ENCODE peak calls at places on chromosomes 12 and 14, in five cellular contexts. One of them, this sample, is unnamed.
A peak's percentile ranks its signal among the peaks of the same experiment; 100 is the strongest.

GRCh38 chr12:124683330-124683662 is 115.9 kb upstream of the NCOR2 start:
- DNase-seq in COR-L47: no peak
- DNase-seq in sigmoid colon: no peak
- DNase-seq in Calu3: peak; percentile 75
- DNase-seq in RPMI7951: peak; percentile 33
- DNase-seq in this sample: no peak

GRCh38 chr14:101328412-101329149 is 232.7 kb upstream of the DIO3 start:
- DNase-seq in RPMI7951: no peak
- DNase-seq in Calu3: no peak
- DNase-seq in sigmoid colon: no peak
- DNase-seq in COR-L47: no peak
- DNase-seq in this sample: no peak

GRCh38 chr14:95683793-95684192 is 2.4 kb upstream of the TCL1B start:
- DNase-seq in RPMI7951: peak; percentile 7
- DNase-seq in Calu3: peak; percentile 42
- DNase-seq in COR-L47: peak; percentile 25
- DNase-seq in sigmoid colon: no peak
- DNase-seq in this sample: no peak

GRCh38 chr12:25557830-25558436 is 4.8 kb upstream of the LMNTD1 start:
- DNase-seq in sigmoid colon: no peak
- DNase-seq in Calu3: peak; percentile 37
- DNase-seq in COR-L47: no peak
- DNase-seq in RPMI7951: peak; percentile 53
- DNase-seq in this sample: no peak

GRCh38 chr12:130920119-130920703 is 33.5 kb upstream of the ADGRD1 start:
- DNase-seq in RPMI7951: no peak
- DNase-seq in sigmoid colon: no peak
- DNase-seq in COR-L47: no peak
- DNase-seq in Calu3: no peak
- DNase-seq in this sample: no peak

GRCh38 chr12:52122904-52123303 is 43.4 kb downstream of the SMIM41 start:
- DNase-seq in COR-L47: no peak
- DNase-seq in RPMI7951: no peak
- DNase-seq in Calu3: no peak
- DNase-seq in sigmoid colon: no peak
- DNase-seq in this sample: no peak

GRCh38 chr14:64745511-64746041 is 41.4 kb downstream of the PLEKHG3 start:
- DNase-seq in sigmoid colon: no peak
- DNase-seq in RPMI7951: no peak
- DNase-seq in Calu3: no peak
- DNase-seq in COR-L47: no peak
- DNase-seq in this sample: no peak

GRCh38 chr14:76541594-76542219 is 165.8 kb downstream of the ESRRB start:
- DNase-seq in Calu3: no peak
- DNase-seq in RPMI7951: no peak
- DNase-seq in COR-L47: no peak
- DNase-seq in sigmoid colon: no peak
- DNase-seq in this sample: no peak

GRCh38 chr14:52082903-52083302 is 14.0 kb upstream of the NID2 start:
- DNase-seq in Calu3: no peak
- DNase-seq in COR-L47: no peak
- DNase-seq in RPMI7951: no peak
- DNase-seq in sigmoid colon: no peak
- DNase-seq in this sample: no peak

GRCh38 chr12:62787606-62788005 is 147.3 kb downstream of the PPM1H start:
- DNase-seq in RPMI7951: no peak
- DNase-seq in sigmoid colon: no peak
- DNase-seq in Calu3: no peak
- DNase-seq in COR-L47: no peak
- DNase-seq in this sample: no peak

GRCh38 chr14:30333934-30334333 is 225.0 kb upstream of the G2E3 start:
- DNase-seq in Calu3: no peak
- DNase-seq in RPMI7951: no peak
- DNase-seq in sigmoid colon: no peak
- DNase-seq in COR-L47: no peak
- DNase-seq in this sample: no peak

GRCh38 chr14:81464253-81465001 is 64.3 kb upstream of the STON2 start:
- DNase-seq in Calu3: peak; percentile 65
- DNase-seq in COR-L47: peak; percentile 14
- DNase-seq in RPMI7951: peak; percentile 51
- DNase-seq in sigmoid colon: no peak
- DNase-seq in this sample: peak; percentile 84

GRCh38 chr12:21428241-21428640 is 9.2 kb upstream of the PYROXD1 start:
- DNase-seq in COR-L47: no peak
- DNase-seq in Calu3: no peak
- DNase-seq in sigmoid colon: no peak
- DNase-seq in RPMI7951: no peak
- DNase-seq in this sample: no peak

GRCh38 chr12:33605776-33606175 is 166.2 kb upstream of the SYT10 start:
- DNase-seq in COR-L47: peak; percentile 24
- DNase-seq in sigmoid colon: no peak
- DNase-seq in RPMI7951: peak; percentile 42
- DNase-seq in Calu3: peak; percentile 23
- DNase-seq in this sample: no peak

GRCh38 chr12:110565919-110566871 is 16.9 kb downstream of the PPTC7 start:
- DNase-seq in sigmoid colon: no peak
- DNase-seq in COR-L47: no peak
- DNase-seq in RPMI7951: no peak
- DNase-seq in Calu3: no peak
- DNase-seq in this sample: no peak

GRCh38 chr14:38065101-38065762 is 142.5 kb upstream of the SSTR1 start:
- DNase-seq in Calu3: no peak
- DNase-seq in COR-L47: no peak
- DNase-seq in sigmoid colon: no peak
- DNase-seq in RPMI7951: no peak
- DNase-seq in this sample: no peak

GRCh38 chr14:60647081-60647836 is 2.0 kb downstream of the SIX1 start:
- DNase-seq in RPMI7951: peak; percentile 75
- DNase-seq in COR-L47: peak; percentile 21
- DNase-seq in sigmoid colon: no peak
- DNase-seq in Calu3: peak; percentile 36
- DNase-seq in this sample: no peak

GRCh38 chr14:93962701-93963601 is 13.4 kb downstream of the ASB2 start:
- DNase-seq in RPMI7951: peak; percentile 57
- DNase-seq in Calu3: no peak
- DNase-seq in sigmoid colon: no peak
- DNase-seq in COR-L47: no peak
- DNase-seq in this sample: peak; percentile 78

GRCh38 chr14:64971452-64971889 is 665 bp downstream of the RAB15 start:
- DNase-seq in sigmoid colon: no peak
- DNase-seq in COR-L47: no peak
- DNase-seq in Calu3: no peak
- DNase-seq in RPMI7951: no peak
- DNase-seq in this sample: no peak

GRCh38 chr12:121532503-121533390 is 48.1 kb downstream of the KDM2B start:
- DNase-seq in RPMI7951: peak; percentile 9
- DNase-seq in sigmoid colon: no peak
- DNase-seq in Calu3: no peak
- DNase-seq in COR-L47: no peak
- DNase-seq in this sample: no peak

GRCh38 chr14:48973136-48973535 is 613.0 kb downstream of the RPS29 start:
- DNase-seq in RPMI7951: no peak
- DNase-seq in sigmoid colon: no peak
- DNase-seq in COR-L47: no peak
- DNase-seq in Calu3: no peak
- DNase-seq in this sample: no peak

GRCh38 chr12:120892265-120892664 is 11.9 kb downstream of the SPPL3 start:
- DNase-seq in COR-L47: no peak
- DNase-seq in sigmoid colon: no peak
- DNase-seq in RPMI7951: no peak
- DNase-seq in Calu3: no peak
- DNase-seq in this sample: no peak

GRCh38 chr12:52347016-52347415 is 20.3 kb downstream of the KRT85 start:
- DNase-seq in RPMI7951: no peak
- DNase-seq in COR-L47: no peak
- DNase-seq in Calu3: no peak
- DNase-seq in sigmoid colon: no peak
- DNase-seq in this sample: no peak

GRCh38 chr12:1832801-1833595 is 12.6 kb downstream of the LRTM2 start:
- DNase-seq in Calu3: no peak
- DNase-seq in COR-L47: no peak
- DNase-seq in sigmoid colon: peak; percentile 30
- DNase-seq in RPMI7951: no peak
- DNase-seq in this sample: no peak

GRCh38 chr14:93655078-93655750 is 133.1 kb downstream of the PRIMA1 start:
- DNase-seq in sigmoid colon: no peak
- DNase-seq in COR-L47: peak; percentile 89
- DNase-seq in RPMI7951: peak; percentile 43
- DNase-seq in Calu3: peak; percentile 31
- DNase-seq in this sample: no peak